ENCODE peak calls at places on chromosomes 2 and 18, in six cellular contexts. H is AG10803, A is osteoblast, N is heart left ventricle, W is body of pancreas, K is thoracic aorta. O is an unnamed sample.

GRCh38 chr2:212923393-212923792 is 228.0 kb downstream of the IKZF2 start:
- DNase-seq in H (no peak), A (no peak), N (no peak), W (no peak), K (no peak), O (no peak)

GRCh38 chr2:210428415-210429179 is 48.0 kb downstream of the LANCL1 start:
- DNase-seq in H (peak; percentile 1), A (no peak), N (no peak), W (no peak), K (no peak), O (no peak)

GRCh38 chr2:232348936-232349335 is 29.6 kb upstream of the ALPP start:
- DNase-seq in H (no peak), A (peak; percentile 62), N (no peak), W (no peak), K (no peak), O (no peak)

GRCh38 chr18:74609535-74609934 is 11.9 kb downstream of the ZNF407 start:
- DNase-seq in H (peak; percentile 76), A (no peak), N (no peak), W (no peak), K (no peak), O (no peak)

GRCh38 chr18:54386043-54386442 is 28.3 kb downstream of the C18orf54 start:
- DNase-seq in H (peak; percentile 5), A (peak; percentile 4), N (no peak), W (no peak), K (no peak), O (no peak)

GRCh38 chr2:67451086-67451832 is 54.1 kb downstream of the ETAA1 start:
- DNase-seq in H (peak; percentile 34), A (peak; percentile 51), N (no peak), W (no peak), K (no peak), O (no peak)

GRCh38 chr2:20438334-20439192 is 8.3 kb upstream of the RHOB start:
- DNase-seq in H (peak; percentile 65), A (no peak), N (no peak), W (no peak), K (no peak), O (peak; percentile 75)

GRCh38 chr2:233563663-233564430 is 2.7 kb downstream of the USP40 start:
- DNase-seq in H (no peak), A (no peak), N (no peak), W (no peak), K (no peak), O (no peak)

GRCh38 chr2:203996692-203997091 is 60.1 kb downstream of the ICOS start:
- DNase-seq in H (no peak), A (no peak), N (no peak), W (no peak), K (no peak), O (no peak)

GRCh38 chr2:148640767-148641166 is 3.8 kb upstream of the EPC2 start:
- DNase-seq in H (peak; percentile 49), A (no peak), N (peak; percentile 24), W (no peak), K (no peak), O (no peak)

GRCh38 chr18:63111549-63112402 is 207.8 kb downstream of the BCL2 start:
- DNase-seq in H (no peak), A (peak; percentile 66), N (peak; percentile 54), W (peak; percentile 25), K (no peak), O (no peak)

GRCh38 chr2:67289921-67290371 is 107.2 kb upstream of the ETAA1 start:
- DNase-seq in H (peak; percentile 82), A (no peak), N (no peak), W (no peak), K (no peak), O (no peak)

GRCh38 chr2:42442774-42443173 is 51.0 kb downstream of the KCNG3 start:
- DNase-seq in H (no peak), A (no peak), N (no peak), W (no peak), K (no peak), O (peak; percentile 28)

GRCh38 chr18:60082282-60082681 is 182.5 kb downstream of the PMAIP1 start:
- DNase-seq in H (no peak), A (no peak), N (no peak), W (no peak), K (no peak), O (no peak)

GRCh38 chr2:230974096-230974913 is 21.6 kb upstream of the SPATA3 start:
- DNase-seq in H (peak; percentile 62), A (peak; percentile 91), N (no peak), W (no peak), K (no peak), O (no peak)

GRCh38 chr2:190181066-190181681 is 118.6 kb upstream of the MSTN start:
- DNase-seq in H (peak; percentile 26), A (peak; percentile 14), N (no peak), W (no peak), K (no peak), O (no peak)

GRCh38 chr2:2879776-2880175 is 497.8 kb downstream of the EIPR1 start:
- DNase-seq in H (no peak), A (no peak), N (no peak), W (no peak), K (no peak), O (no peak)

GRCh38 chr18:5941869-5942268 is 46.5 kb upstream of the TMEM200C start:
- DNase-seq in H (no peak), A (no peak), N (no peak), W (no peak), K (no peak), O (no peak)

GRCh38 chr2:98771771-98772521 is 41.0 kb upstream of the MGAT4A start:
- DNase-seq in H (peak; percentile 38), A (peak; percentile 92), N (no peak), W (no peak), K (no peak), O (no peak)

GRCh38 chr2:68734688-68735525 is at the start of gene ARHGAP25:
- DNase-seq in H (no peak), A (no peak), N (peak; percentile 21), W (no peak), K (no peak), O (no peak)

DNA sequence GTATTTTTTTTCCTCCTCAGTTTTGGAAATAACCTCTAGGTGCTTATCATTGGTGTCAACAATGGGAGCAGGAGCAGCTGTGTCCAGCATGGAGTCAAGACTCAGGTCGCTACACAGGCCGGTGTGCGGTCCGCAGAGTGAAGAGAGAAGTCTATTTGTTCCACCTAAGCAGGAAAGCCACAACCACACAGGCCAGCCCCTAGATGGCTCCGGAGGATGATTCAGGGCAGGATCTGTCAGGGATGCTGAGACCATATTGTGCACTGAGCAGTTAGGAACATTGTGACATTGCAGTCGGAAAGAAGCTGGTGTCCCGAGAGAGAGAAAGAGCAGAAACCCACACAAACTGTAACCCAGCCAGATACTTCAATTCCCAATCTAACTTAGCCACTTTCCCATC is 136.9 kb downstream of the GAREM1 start:
- DNase-seq in H (no peak), A (no peak), N (peak; percentile 35), W (peak; percentile 83), K (no peak), O (no peak)
- TF ChIP-seq CTCF in H (no peak), A (peak; percentile 22), N (no peak), W (peak; percentile 43), K (no peak), O (peak; percentile 42)

GRCh38 chr2:27086090-27086721 is 366 bp upstream of the KHK start:
- DNase-seq in H (peak; percentile 86), A (peak; percentile 100), N (peak; percentile 96), W (peak; percentile 97), K (peak; percentile 72), O (peak; percentile 50)

GRCh38 chr2:27083410-27084296 is 2.9 kb upstream of the KHK start:
- DNase-seq in H (no peak), A (peak; percentile 77), N (no peak), W (no peak), K (no peak), O (no peak)

GRCh38 chr2:27084297-27085061 is 2.1 kb upstream of the KHK start:
- DNase-seq in H (no peak), A (peak; percentile 80), N (no peak), W (no peak), K (no peak), O (no peak)

GRCh38 chr2:27085670-27086089 is 892 bp upstream of the KHK start:
- DNase-seq in H (peak; percentile 68), A (peak; percentile 95), N (peak; percentile 89), W (peak; percentile 81), K (no peak), O (no peak)

DNA sequence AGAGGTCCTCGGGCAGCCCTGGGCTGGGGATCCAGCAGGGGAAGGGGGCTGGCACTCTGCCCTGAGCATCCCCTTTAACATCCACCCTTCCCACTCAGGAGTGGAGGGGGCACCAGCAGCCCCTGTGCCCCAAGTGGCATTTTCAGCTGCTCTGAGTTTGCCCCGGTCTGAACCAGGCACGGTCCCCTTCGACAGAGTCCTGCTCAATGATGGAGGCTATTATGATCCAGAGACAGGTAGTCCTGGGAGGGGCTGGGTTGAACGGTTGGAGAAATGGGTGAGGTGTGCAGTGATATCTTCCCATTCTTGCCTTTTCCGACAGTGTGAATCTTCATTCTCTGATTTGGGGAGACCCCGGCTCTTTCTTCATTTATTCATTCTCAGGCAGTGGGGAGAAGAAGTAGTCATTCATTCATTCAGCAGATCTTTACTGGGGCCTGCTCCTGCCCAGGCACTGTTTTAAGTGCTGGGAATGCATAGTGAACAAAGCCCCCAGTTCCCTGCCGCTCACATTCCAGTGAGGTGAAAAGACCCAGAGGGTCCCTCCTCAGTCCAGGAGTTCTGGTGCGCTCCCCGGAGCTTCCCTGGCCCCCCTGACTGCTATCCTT is 1.4 kb upstream of the KHK start:
- DNase-seq in H (no peak), A (peak; percentile 81), N (no peak), W (no peak), K (no peak), O (no peak)
- H3K4me3 ChIP-seq in H (peak overlapping the region; percentile 50), A (peak overlapping the region; percentile 73), N (peak overlapping the region; percentile 58), W (peak overlapping the region; percentile 74), K (peak overlapping the region; percentile 83), O (peak overlapping the region; percentile 56)

DNA sequence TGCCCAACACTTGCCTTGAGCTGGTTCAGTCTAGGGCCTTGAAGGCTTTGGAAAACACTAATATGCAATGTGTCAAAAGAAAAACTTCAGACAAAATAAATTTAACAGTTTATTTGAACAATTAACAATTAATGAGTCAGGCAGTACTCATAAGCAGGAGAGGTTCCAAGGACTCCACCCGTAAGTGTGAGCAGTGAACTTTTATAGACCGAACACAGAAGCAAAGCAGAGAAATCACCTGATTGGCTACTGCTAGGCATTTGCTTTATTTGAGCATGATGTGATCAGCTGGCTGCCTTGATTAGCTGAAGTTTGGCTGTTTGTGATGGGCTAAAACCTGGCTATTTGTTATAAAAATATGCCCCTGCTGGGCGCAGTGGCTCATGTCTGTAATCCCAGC is 49.5 kb upstream of the TBC1D8 start:
- DNase-seq in H (peak; percentile 21), A (no peak), N (no peak), W (no peak), K (no peak), O (peak; percentile 28)
- TF ChIP-seq CTCF in H (no peak), A (no peak), N (no peak), W (no peak), K (no peak), O (no peak)

GRCh38 chr2:178482437-178482836 is 2.2 kb downstream of the PLEKHA3 start:
- DNase-seq in H (no peak), A (peak; percentile 60), N (no peak), W (no peak), K (no peak), O (no peak)
- H3K4me3 ChIP-seq in H (peak overlapping the region; percentile 18), A (no peak overlapping the region), N (no peak overlapping the region), W (no peak overlapping the region), K (peak overlapping the region; percentile 83), O (no peak overlapping the region)

O was measured in LNCaP clone FGC.